ENCODE peak calls at places on chromosomes 3 and 15, in ten cellular contexts. M is astrocyte, K is sigmoid colon, I is bronchial epithelial cell, B is body of pancreas, E is GM23248, T is HCT116, C is PC-3, O is hepatocyte, J is HepG2. F is an unnamed sample.

GRCh38 chr15:49134683-49135341 is 20.6 kb downstream of the COPS2 start:
- DNase-seq in E (no peak), I (no peak), M (peak; percentile 65), T (no peak), K (no peak), B (no peak), C (no peak), J (no peak), O (no peak), F (no peak)

GRCh38 chr15:76206325-76206976 is 104.8 kb downstream of the ETFA start:
- DNase-seq in E (no peak), T (no peak), J (no peak), K (peak; percentile 90), I (peak; percentile 46), C (peak; percentile 56), O (peak; percentile 68), B (peak; percentile 97), M (peak; percentile 52), F (peak; percentile 74)

GRCh38 chr3:103002447-103002846 is 567.6 kb downstream of the ZPLD1 start:
- DNase-seq in J (no peak), K (no peak), E (peak; percentile 7), B (no peak), M (peak; percentile 77), C (no peak), T (no peak), I (no peak), O (no peak), F (no peak)

GRCh38 chr3:179526989-179527391 is 35.7 kb upstream of the ACTL6A start:
- DNase-seq in T (no peak), J (no peak), I (peak; percentile 21), M (peak; percentile 69), O (peak; percentile 72), K (peak; percentile 84), E (peak; percentile 77), B (peak; percentile 29), C (peak; percentile 44), F (no peak)

GRCh38 chr3:153032891-153033290 is 129.1 kb upstream of the RAP2B start:
- DNase-seq in J (no peak), K (no peak), O (no peak), I (no peak), B (no peak), T (no peak), C (no peak), M (no peak), E (no peak), F (no peak)

GRCh38 chr3:123700791-123701712 is 116.2 kb upstream of the HACD2 start:
- DNase-seq in I (no peak), K (peak; percentile 95), J (no peak), M (no peak), C (no peak), B (peak; percentile 18), O (peak; percentile 28), T (no peak), E (no peak), F (no peak)

GRCh38 chr3:45779746-45780735 is 16.3 kb downstream of the SLC6A20 start:
- DNase-seq in C (no peak), I (no peak), E (no peak), M (no peak), T (no peak), J (no peak), O (no peak), K (peak; percentile 45), B (no peak), F (no peak)

GRCh38 chr15:67521770-67522568 is 1.0 kb downstream of the C15orf61 start:
- DNase-seq in C (peak; percentile 20), J (no peak), I (peak; percentile 29), T (no peak), E (peak; percentile 86), M (peak; percentile 39), K (no peak), O (peak; percentile 41), B (peak; percentile 22), F (no peak)

GRCh38 chr3:177419904-177420601 is 222.8 kb upstream of the TBL1XR1 start:
- DNase-seq in M (peak; percentile 17), B (no peak), J (no peak), I (no peak), K (no peak), E (peak; percentile 13), C (no peak), O (no peak), T (no peak), F (no peak)

GRCh38 chr3:158846803-158847465 is 45.1 kb downstream of the MFSD1 start:
- DNase-seq in K (no peak), T (no peak), B (no peak), C (no peak), I (no peak), E (no peak), O (no peak), J (no peak), M (no peak), F (no peak)

GRCh38 chr3:110933786-110934415 is 137.7 kb upstream of the NECTIN3 start:
- DNase-seq in I (peak; percentile 14), J (no peak), E (peak; percentile 48), T (no peak), K (no peak), C (peak; percentile 52), M (peak; percentile 33), B (no peak), O (no peak), F (no peak)

GRCh38 chr3:133301194-133301593 is 98.7 kb upstream of the BFSP2 start:
- DNase-seq in E (peak; percentile 71), J (no peak), B (no peak), K (no peak), M (peak; percentile 95), O (no peak), I (peak; percentile 87), T (no peak), C (peak; percentile 49), F (no peak)

GRCh38 chr3:89098964-89099585 is 8.3 kb upstream of the EPHA3 start:
- DNase-seq in I (peak; percentile 62), T (peak; percentile 7), J (peak; percentile 31), C (peak; percentile 79), M (peak; percentile 33), K (no peak), E (peak; percentile 80), O (peak; percentile 67), B (peak; percentile 61), F (peak; percentile 46)

GRCh38 chr15:50187997-50188396 is 6.0 kb downstream of the SLC27A2 start:
- DNase-seq in K (no peak), E (no peak), M (no peak), C (no peak), J (no peak), O (no peak), I (no peak), B (no peak), T (no peak), F (no peak)

GRCh38 chr3:194313642-194314430 is 37.3 kb downstream of the CPN2 start:
- DNase-seq in B (peak; percentile 51), E (peak; percentile 37), C (peak; percentile 12), K (peak; percentile 94), I (no peak), J (no peak), M (peak; percentile 53), O (no peak), T (no peak), F (no peak)

GRCh38 chr15:61910839-61911369 is 149.3 kb downstream of the VPS13C start:
- DNase-seq in J (no peak), M (no peak), T (no peak), K (no peak), O (no peak), B (peak; percentile 13), I (no peak), E (no peak), C (no peak), F (no peak)
- H3K36me3 ChIP-seq in J (peaks cover 12% of the 10 kb centered on the region), M (peaks cover 12% of the 10 kb centered on the region), T (no peaks in the 10 kb centered on the region), K (peaks cover 28% of the 10 kb centered on the region), O (no peaks in the 10 kb centered on the region), B (peaks cover 4% of the 10 kb centered on the region), I (peaks cover 4% of the 10 kb centered on the region), E (peaks cover 23% of the 10 kb centered on the region), C (no peaks in the 10 kb centered on the region), F (peaks cover 84% of the 10 kb centered on the region)

DNA sequence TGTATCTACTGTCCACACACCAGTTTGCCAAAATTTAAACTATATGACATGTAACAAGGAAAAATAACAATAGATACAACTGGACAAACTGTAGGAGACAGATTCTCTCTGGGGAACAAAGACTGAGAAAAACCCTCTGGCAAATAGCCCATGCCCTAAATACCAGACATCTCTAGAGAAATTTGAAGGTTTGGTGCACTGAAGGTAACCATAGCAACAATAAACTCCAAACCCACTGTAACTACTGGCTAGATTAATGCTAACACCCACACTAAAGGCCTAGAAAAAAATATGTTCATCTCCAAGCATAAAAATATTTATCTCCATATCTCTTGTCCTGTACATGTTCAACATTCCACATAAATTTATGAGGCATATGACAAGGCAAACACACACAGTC is 267.1 kb downstream of the STXBP5L start:
- DNase-seq in M (no peak), O (no peak), C (no peak), J (no peak), E (no peak), K (no peak), I (no peak), T (no peak), B (no peak), F (no peak)
- H3K36me3 ChIP-seq in M (no peaks in the 10 kb centered on the region), O (no peaks in the 10 kb centered on the region), C (no peaks in the 10 kb centered on the region), J (no peaks in the 10 kb centered on the region), E (no peaks in the 10 kb centered on the region), K (no peaks in the 10 kb centered on the region), I (no peaks in the 10 kb centered on the region), T (no peaks in the 10 kb centered on the region), B (no peaks in the 10 kb centered on the region), F (no peaks in the 10 kb centered on the region)

GRCh38 chr3:55826731-55827496 is 339.8 kb upstream of the WNT5A start:
- DNase-seq in I (peak; percentile 27), O (no peak), M (peak; percentile 52), T (no peak), B (no peak), K (no peak), C (no peak), J (no peak), E (peak; percentile 35), F (no peak)

GRCh38 chr3:55824406-55824805 is 337.3 kb upstream of the WNT5A start:
- DNase-seq in J (no peak), K (no peak), C (no peak), O (no peak), T (no peak), M (no peak), I (no peak), E (no peak), B (no peak), F (no peak)

GRCh38 chr3:55823001-55823400 is 335.9 kb upstream of the WNT5A start:
- DNase-seq in M (no peak), E (no peak), I (no peak), J (no peak), T (no peak), B (no peak), C (no peak), K (no peak), O (no peak), F (no peak)

GRCh38 chr3:55826097-55826496 is 339.0 kb upstream of the WNT5A start:
- DNase-seq in K (no peak), O (no peak), C (no peak), B (no peak), M (no peak), J (no peak), E (no peak), I (no peak), T (no peak), F (no peak)

GRCh38 chr3:55823829-55824228 is 336.7 kb upstream of the WNT5A start:
- DNase-seq in J (no peak), T (no peak), I (no peak), C (no peak), B (no peak), O (no peak), M (no peak), K (no peak), E (no peak), F (no peak)
- H3K36me3 ChIP-seq in J (no peaks in the 10 kb centered on the region), T (no peaks in the 10 kb centered on the region), I (no peaks in the 10 kb centered on the region), C (no peaks in the 10 kb centered on the region), B (no peaks in the 10 kb centered on the region), O (no peaks in the 10 kb centered on the region), M (no peaks in the 10 kb centered on the region), K (no peaks in the 10 kb centered on the region), E (no peaks in the 10 kb centered on the region), F (no peaks in the 10 kb centered on the region)

GRCh38 chr3:127616836-127617605 is 12.0 kb upstream of the PODXL2 start:
- DNase-seq in J (no peak), B (no peak), M (no peak), C (no peak), K (no peak), T (no peak), E (no peak), I (no peak), O (no peak), F (no peak)
- H3K36me3 ChIP-seq in J (peaks cover 94% of the 10 kb centered on the region), B (no peaks in the 10 kb centered on the region), M (peaks cover 11% of the 10 kb centered on the region), C (peaks cover 34% of the 10 kb centered on the region), K (no peaks in the 10 kb centered on the region), T (peaks cover 35% of the 10 kb centered on the region), E (no peaks in the 10 kb centered on the region), I (peaks cover 7% of the 10 kb centered on the region), O (no peaks in the 10 kb centered on the region), F (peaks cover 43% of the 10 kb centered on the region)